ENCODE peak calls at places on chromosomes 12 and 14, in nine cellular contexts. J is HepG2, O is HCT116, R is transverse colon, Z is IMR-90, I is suprapubic skin, F is ovary, C is body of pancreas, H is esophagus squamous epithelium. M is an unnamed sample.

GRCh38 chr12:14664434-14665023 is 31.9 kb downstream of the GUCY2C start:
- DNase-seq in J (peak; percentile 6), O (peak; percentile 37), R (peak; percentile 22), Z (peak; percentile 35), I (no peak), F (no peak), C (peak; percentile 53), H (no peak), M (no peak)

GRCh38 chr14:105173901-105174894 is 5.6 kb upstream of the JAG2 start:
- DNase-seq in J (no peak), O (no peak), R (peak; percentile 33), Z (no peak), I (no peak), F (no peak), C (no peak), H (no peak), M (no peak)

GRCh38 chr12:68410018-68410650 is 78.0 kb upstream of the MDM1 start:
- DNase-seq in J (no peak), O (no peak), R (no peak), Z (no peak), I (no peak), F (no peak), C (no peak), H (no peak), M (no peak)

GRCh38 chr14:93655078-93655750 is 133.1 kb downstream of the PRIMA1 start:
- DNase-seq in J (peak; percentile 60), O (peak; percentile 48), R (no peak), Z (peak; percentile 35), I (no peak), F (no peak), C (peak; percentile 5), H (no peak), M (no peak)

GRCh38 chr12:92034858-92035401 is 110.7 kb downstream of the BTG1 start:
- DNase-seq in J (peak; percentile 44), O (peak; percentile 6), R (peak; percentile 73), Z (peak; percentile 91), I (no peak), F (peak; percentile 67), C (peak; percentile 77), H (no peak), M (peak; percentile 35)

GRCh38 chr12:46373303-46374182 is 970 bp upstream of the SLC38A2 start:
- DNase-seq in J (peak; percentile 72), O (no peak), R (peak; percentile 55), Z (peak; percentile 68), I (peak; percentile 85), F (peak; percentile 75), C (peak; percentile 62), H (no peak), M (peak; percentile 54)

GRCh38 chr14:90508536-90509254 is 111.9 kb downstream of the CALM1 start:
- DNase-seq in J (no peak), O (no peak), R (peak; percentile 85), Z (no peak), I (no peak), F (no peak), C (peak; percentile 69), H (no peak), M (no peak)

GRCh38 chr12:82507656-82508055 is 149.3 kb downstream of the METTL25 start:
- DNase-seq in J (no peak), O (no peak), R (no peak), Z (no peak), I (no peak), F (no peak), C (no peak), H (no peak), M (no peak)

GRCh38 chr14:74347795-74348100 is 523 bp upstream of the VRTN start:
- DNase-seq in J (no peak), O (no peak), R (no peak), Z (no peak), I (no peak), F (no peak), C (no peak), H (no peak), M (no peak)

GRCh38 chr14:69796797-69797500 is at the start of gene SLC10A1:
- DNase-seq in J (peak; percentile 23), O (no peak), R (no peak), Z (no peak), I (no peak), F (no peak), C (no peak), H (no peak), M (no peak)

GRCh38 chr12:78555802-78556201 is 308.8 kb upstream of the SYT1 start:
- DNase-seq in J (no peak), O (no peak), R (no peak), Z (no peak), I (no peak), F (no peak), C (no peak), H (no peak), M (no peak)

GRCh38 chr12:129459886-129460285 is 443.9 kb downstream of the TMEM132D start:
- DNase-seq in J (no peak), O (no peak), R (no peak), Z (no peak), I (no peak), F (no peak), C (no peak), H (no peak), M (no peak)

GRCh38 chr12:115096673-115097349 is 412.8 kb upstream of the TBX3 start:
- DNase-seq in J (no peak), O (no peak), R (no peak), Z (peak; percentile 45), I (no peak), F (no peak), C (no peak), H (no peak), M (no peak)

GRCh38 chr12:1515428-1515827 is 79.0 kb downstream of the FBXL14 start:
- DNase-seq in J (no peak), O (no peak), R (no peak), Z (no peak), I (no peak), F (no peak), C (no peak), H (no peak), M (no peak)

GRCh38 chr12:1518763-1519516 is 75.4 kb downstream of the FBXL14 start:
- DNase-seq in J (peak; percentile 66), O (peak; percentile 32), R (no peak), Z (peak; percentile 91), I (no peak), F (peak; percentile 29), C (no peak), H (no peak), M (no peak)

GRCh38 chr12:1518486-1518762 is 76.0 kb downstream of the FBXL14 start:
- DNase-seq in J (no peak), O (no peak), R (no peak), Z (no peak), I (no peak), F (peak; percentile 17), C (no peak), H (no peak), M (no peak)

GRCh38 chr12:1517734-1518485 is 76.5 kb downstream of the FBXL14 start:
- DNase-seq in J (no peak), O (no peak), R (no peak), Z (no peak), I (no peak), F (no peak), C (no peak), H (no peak), M (no peak)

GRCh38 chr12:1517007-1517406 is 77.4 kb downstream of the FBXL14 start:
- DNase-seq in J (peak; percentile 10), O (no peak), R (no peak), Z (peak; percentile 82), I (no peak), F (no peak), C (no peak), H (no peak), M (no peak)
- TF ChIP-seq CTCF in J (peak; percentile 47), O (peak; percentile 14), R (peak; percentile 28), Z (peak; percentile 43), I (no peak), F (no peak), C (no peak), H (no peak), M (no peak)

DNA sequence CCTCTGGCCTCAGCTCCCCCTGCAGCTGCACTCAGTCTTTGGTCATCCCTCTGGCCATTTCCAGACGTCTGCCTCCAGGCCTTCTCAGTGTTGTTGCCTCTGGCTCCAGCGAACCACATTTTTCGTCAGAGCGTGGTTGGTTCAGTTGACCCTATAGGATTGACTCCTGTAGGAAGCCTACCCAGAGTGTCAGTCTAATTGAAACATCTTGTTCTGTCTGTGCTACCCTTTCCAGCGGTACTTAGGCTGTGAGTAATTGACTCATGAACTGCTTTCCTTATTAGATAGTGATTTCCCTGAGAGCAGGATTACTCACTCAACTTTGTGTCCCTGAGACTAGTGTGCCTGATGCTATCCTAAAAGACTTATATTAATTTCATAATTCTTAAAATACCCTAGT is 373.2 kb downstream of the ATP23 start:
- DNase-seq in J (no peak), O (no peak), R (no peak), Z (peak; percentile 72), I (no peak), F (no peak), C (no peak), H (no peak), M (no peak)
- TF ChIP-seq POLR2A in J (no peak), O (no peak), R (no peak), Z (no peak), I (no peak), F (no peak), C (no peak), H (no peak), M (no peak)

DNA sequence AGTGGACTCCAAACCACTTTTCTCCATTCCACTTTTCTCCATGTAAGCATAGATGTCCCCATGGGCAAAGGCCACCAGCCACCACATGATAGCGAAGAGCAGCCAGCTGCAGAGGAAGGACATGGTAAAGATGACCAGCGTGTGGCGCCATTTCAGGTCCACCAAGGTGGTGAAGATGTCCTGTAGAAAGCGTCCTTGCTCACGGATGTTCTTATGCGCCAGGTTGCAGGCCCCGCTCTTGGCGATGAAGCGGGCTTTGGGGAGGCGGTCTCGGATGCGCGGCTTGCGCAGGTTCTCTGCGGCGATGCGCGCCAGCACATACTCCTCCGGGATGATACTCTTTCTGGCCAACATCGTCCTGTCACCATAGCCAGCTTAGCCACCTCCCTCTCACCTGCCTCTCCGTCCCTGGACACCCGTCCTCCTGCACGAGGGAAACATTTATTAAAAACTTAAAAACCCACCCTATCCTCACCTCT is 1.2 kb downstream of the KCNJ8 start:
- DNase-seq in J (no peak), O (peak; percentile 3), R (peak; percentile 34), Z (peak; percentile 23), I (no peak), F (peak; percentile 70), C (peak; percentile 81), H (no peak), M (peak; percentile 26)
- TF ChIP-seq CTCF in J (peak; percentile 51), O (no peak), R (no peak), Z (peak; percentile 26), I (no peak), F (no peak), C (peak; percentile 30), H (no peak), M (no peak)

DNA sequence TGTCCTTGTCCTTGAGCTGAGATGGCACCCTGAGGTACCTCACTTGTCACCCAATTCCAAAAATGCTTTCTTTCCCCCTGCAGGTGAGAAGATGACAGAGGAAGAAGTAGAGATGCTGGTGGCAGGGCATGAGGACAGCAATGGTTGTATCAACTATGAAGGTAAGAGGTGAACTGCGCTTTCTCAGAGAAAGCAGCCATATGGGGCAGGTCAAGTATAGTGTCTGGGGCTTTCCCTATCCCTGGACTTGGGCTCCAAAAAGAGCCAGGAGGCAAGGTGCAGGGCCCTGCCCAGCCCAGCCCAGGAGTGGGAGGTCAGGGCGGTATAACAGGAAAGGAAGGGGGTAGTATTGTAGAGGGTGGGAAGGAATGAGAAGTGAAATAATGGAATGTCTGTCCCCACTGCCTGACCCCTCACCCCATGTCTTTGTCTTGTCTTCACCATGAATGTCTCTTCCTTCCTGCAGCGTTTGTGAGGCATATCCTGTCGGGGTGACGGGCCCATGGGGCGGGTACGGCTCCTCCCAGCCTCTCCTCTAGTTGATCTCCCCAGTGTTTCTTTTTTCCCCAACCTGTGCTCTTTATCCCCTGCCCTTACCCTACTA is 2.1 kb downstream of the MYL6 start:
- DNase-seq in J (no peak), O (no peak), R (peak; percentile 63), Z (peak; percentile 35), I (no peak), F (no peak), C (no peak), H (no peak), M (no peak)
- TF ChIP-seq POLR2A in J (no peak), O (no peak), R (peak; percentile 34), Z (peak; percentile 57), I (no peak), F (no peak), C (no peak), H (no peak), M (no peak)